ENCODE peak calls at places on chromosomes 6 and 20, in six cellular contexts. One of them, this sample, is unnamed.

GRCh38 chr6:86070151-86070550 is 427.5 kb upstream of the SYNCRIP start:
- DNase-seq in neural progenitor cell: no peak
- DNase-seq in spleen: no peak
- DNase-seq in adrenal gland: no peak
- DNase-seq in ovary: no peak
- DNase-seq in left ventricle myocardium inferior: no peak
- DNase-seq in this sample: no peak

GRCh38 chr6:136669299-136669699 is 119.1 kb upstream of the MAP7 start:
- DNase-seq in adrenal gland: no peak
- DNase-seq in left ventricle myocardium inferior: no peak
- DNase-seq in ovary: peak; percentile 25
- DNase-seq in neural progenitor cell: no peak
- DNase-seq in spleen: no peak
- DNase-seq in this sample: no peak

GRCh38 chr20:14333734-14334133 is 3.7 kb downstream of the FLRT3 start:
- DNase-seq in spleen: no peak
- DNase-seq in left ventricle myocardium inferior: no peak
- DNase-seq in neural progenitor cell: no peak
- DNase-seq in ovary: no peak
- DNase-seq in adrenal gland: no peak
- DNase-seq in this sample: no peak

GRCh38 chr20:34390769-34391447 is 27.8 kb downstream of the ITCH start:
- DNase-seq in neural progenitor cell: no peak
- DNase-seq in adrenal gland: peak; percentile 90
- DNase-seq in ovary: no peak
- DNase-seq in spleen: no peak
- DNase-seq in left ventricle myocardium inferior: no peak
- DNase-seq in this sample: no peak

GRCh38 chr6:113129991-113130390 is 727.2 kb upstream of the MARCKS start:
- DNase-seq in neural progenitor cell: no peak
- DNase-seq in ovary: no peak
- DNase-seq in spleen: no peak
- DNase-seq in adrenal gland: no peak
- DNase-seq in left ventricle myocardium inferior: no peak
- DNase-seq in this sample: no peak

GRCh38 chr6:142886431-142887170 is 58.4 kb downstream of the HIVEP2 start:
- DNase-seq in ovary: no peak
- DNase-seq in spleen: no peak
- DNase-seq in neural progenitor cell: no peak
- DNase-seq in adrenal gland: no peak
- DNase-seq in left ventricle myocardium inferior: no peak
- DNase-seq in this sample: no peak

GRCh38 chr6:82025271-82025670 is 222.3 kb downstream of the IBTK start:
- DNase-seq in ovary: no peak
- DNase-seq in left ventricle myocardium inferior: no peak
- DNase-seq in neural progenitor cell: no peak
- DNase-seq in adrenal gland: no peak
- DNase-seq in spleen: no peak
- DNase-seq in this sample: no peak

GRCh38 chr6:39791311-39791710 is 865 bp upstream of the DAAM2 start:
- DNase-seq in spleen: no peak
- DNase-seq in adrenal gland: no peak
- DNase-seq in ovary: no peak
- DNase-seq in neural progenitor cell: no peak
- DNase-seq in left ventricle myocardium inferior: no peak
- DNase-seq in this sample: no peak

GRCh38 chr6:80161438-80161837 is 55.0 kb downstream of the BCKDHB start:
- DNase-seq in spleen: no peak
- DNase-seq in neural progenitor cell: peak; percentile 70
- DNase-seq in adrenal gland: no peak
- DNase-seq in left ventricle myocardium inferior: no peak
- DNase-seq in ovary: no peak
- DNase-seq in this sample: no peak

GRCh38 chr6:37555040-37555781 is 55.5 kb upstream of the CCDC167 start:
- DNase-seq in ovary: no peak
- DNase-seq in spleen: no peak
- DNase-seq in neural progenitor cell: no peak
- DNase-seq in left ventricle myocardium inferior: no peak
- DNase-seq in adrenal gland: no peak
- DNase-seq in this sample: no peak

DNA sequence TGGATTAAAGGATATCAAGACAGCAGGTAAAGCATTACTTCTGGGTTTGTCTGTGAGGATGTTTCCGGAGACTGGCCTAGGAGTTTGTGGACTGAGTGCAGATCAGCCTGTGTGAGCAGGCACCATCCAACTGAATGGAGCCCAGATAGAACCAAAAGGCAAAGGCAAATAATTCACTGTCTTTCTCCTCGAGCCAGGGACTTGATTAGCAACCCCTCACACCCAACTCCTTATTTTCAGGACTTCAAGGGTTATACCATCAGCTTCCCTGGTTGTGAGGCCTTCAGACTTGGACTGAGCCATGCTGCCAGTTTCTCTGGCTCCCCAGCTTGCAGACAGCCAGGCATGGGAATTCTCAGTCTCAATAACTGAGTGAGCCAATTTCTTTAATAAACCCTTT is 19.3 kb downstream of the PSMB1 start:
- DNase-seq in spleen: no peak
- DNase-seq in ovary: no peak
- DNase-seq in left ventricle myocardium inferior: no peak
- DNase-seq in neural progenitor cell: no peak
- DNase-seq in adrenal gland: no peak
- DNase-seq in this sample: no peak
- H3K36me3 ChIP-seq in spleen: peaks cover 70% of the 10 kb centered on the region
- H3K36me3 ChIP-seq in ovary: no peaks in the 10 kb centered on the region
- H3K36me3 ChIP-seq in left ventricle myocardium inferior: peaks cover 64% of the 10 kb centered on the region
- H3K36me3 ChIP-seq in neural progenitor cell: peaks cover 16% of the 10 kb centered on the region
- H3K36me3 ChIP-seq in adrenal gland: peaks cover 61% of the 10 kb centered on the region
- H3K36me3 ChIP-seq in this sample: peaks cover 69% of the 10 kb centered on the region

GRCh38 chr20:44643596-44644383 is 7.7 kb downstream of the ADA start:
- DNase-seq in spleen: peak; percentile 84
- DNase-seq in adrenal gland: peak; percentile 74
- DNase-seq in left ventricle myocardium inferior: peak; percentile 76
- DNase-seq in neural progenitor cell: peak; percentile 46
- DNase-seq in ovary: no peak
- DNase-seq in this sample: peak; percentile 85

GRCh38 chr20:44644384-44645131 is 6.9 kb downstream of the ADA start:
- DNase-seq in adrenal gland: no peak
- DNase-seq in left ventricle myocardium inferior: no peak
- DNase-seq in neural progenitor cell: no peak
- DNase-seq in spleen: no peak
- DNase-seq in ovary: no peak
- DNase-seq in this sample: no peak

GRCh38 chr20:44641305-44641704 is 10.2 kb downstream of the ADA start:
- DNase-seq in adrenal gland: no peak
- DNase-seq in left ventricle myocardium inferior: no peak
- DNase-seq in ovary: no peak
- DNase-seq in spleen: no peak
- DNase-seq in neural progenitor cell: no peak
- DNase-seq in this sample: no peak

GRCh38 chr20:44642203-44643153 is 9.0 kb downstream of the ADA start:
- DNase-seq in spleen: peak; percentile 83
- DNase-seq in neural progenitor cell: peak; percentile 29
- DNase-seq in adrenal gland: peak; percentile 79
- DNase-seq in ovary: peak; percentile 34
- DNase-seq in left ventricle myocardium inferior: peak; percentile 81
- DNase-seq in this sample: peak; percentile 44

GRCh38 chr20:44643154-44643519 is 8.4 kb downstream of the ADA start:
- DNase-seq in ovary: no peak
- DNase-seq in adrenal gland: no peak
- DNase-seq in left ventricle myocardium inferior: no peak
- DNase-seq in neural progenitor cell: no peak
- DNase-seq in spleen: no peak
- DNase-seq in this sample: no peak
- H3K36me3 ChIP-seq in ovary: no peaks in the 10 kb centered on the region
- H3K36me3 ChIP-seq in adrenal gland: no peaks in the 10 kb centered on the region
- H3K36me3 ChIP-seq in left ventricle myocardium inferior: peaks cover 6% of the 10 kb centered on the region
- H3K36me3 ChIP-seq in neural progenitor cell: no peaks in the 10 kb centered on the region
- H3K36me3 ChIP-seq in spleen: no peaks in the 10 kb centered on the region
- H3K36me3 ChIP-seq in this sample: peaks cover 18% of the 10 kb centered on the region

GRCh38 chr20:25510721-25511120 is 74.6 kb downstream of the NINL start:
- DNase-seq in neural progenitor cell: no peak
- DNase-seq in spleen: no peak
- DNase-seq in ovary: no peak
- DNase-seq in left ventricle myocardium inferior: no peak
- DNase-seq in adrenal gland: no peak
- DNase-seq in this sample: no peak
- H3K36me3 ChIP-seq in neural progenitor cell: peaks cover 3% of the 10 kb centered on the region
- H3K36me3 ChIP-seq in spleen: peaks cover 9% of the 10 kb centered on the region
- H3K36me3 ChIP-seq in ovary: no peaks in the 10 kb centered on the region
- H3K36me3 ChIP-seq in left ventricle myocardium inferior: peaks cover 62% of the 10 kb centered on the region
- H3K36me3 ChIP-seq in adrenal gland: peaks cover 21% of the 10 kb centered on the region
- H3K36me3 ChIP-seq in this sample: peaks cover 94% of the 10 kb centered on the region

GRCh38 chr20:49910340-49910706 is 5.0 kb downstream of the SPATA2 start:
- DNase-seq in spleen: no peak
- DNase-seq in ovary: no peak
- DNase-seq in adrenal gland: no peak
- DNase-seq in neural progenitor cell: no peak
- DNase-seq in left ventricle myocardium inferior: no peak
- DNase-seq in this sample: no peak
- H3K36me3 ChIP-seq in spleen: peaks cover 38% of the 10 kb centered on the region
- H3K36me3 ChIP-seq in ovary: no peaks in the 10 kb centered on the region
- H3K36me3 ChIP-seq in adrenal gland: peaks cover 33% of the 10 kb centered on the region
- H3K36me3 ChIP-seq in neural progenitor cell: no peaks in the 10 kb centered on the region
- H3K36me3 ChIP-seq in left ventricle myocardium inferior: peaks cover 27% of the 10 kb centered on the region
- H3K36me3 ChIP-seq in this sample: peaks cover 66% of the 10 kb centered on the region

GRCh38 chr6:33684428-33684896 is 27.0 kb downstream of the UQCC2 start:
- DNase-seq in ovary: no peak
- DNase-seq in adrenal gland: no peak
- DNase-seq in left ventricle myocardium inferior: no peak
- DNase-seq in spleen: no peak
- DNase-seq in neural progenitor cell: no peak
- DNase-seq in this sample: no peak

GRCh38 chr6:33684983-33685382 is 26.5 kb downstream of the UQCC2 start:
- DNase-seq in neural progenitor cell: no peak
- DNase-seq in left ventricle myocardium inferior: no peak
- DNase-seq in ovary: no peak
- DNase-seq in adrenal gland: no peak
- DNase-seq in spleen: no peak
- DNase-seq in this sample: no peak

GRCh38 chr6:33682341-33682740 is 29.2 kb downstream of the UQCC2 start:
- DNase-seq in left ventricle myocardium inferior: no peak
- DNase-seq in spleen: no peak
- DNase-seq in adrenal gland: no peak
- DNase-seq in ovary: no peak
- DNase-seq in neural progenitor cell: no peak
- DNase-seq in this sample: no peak

GRCh38 chr6:33683051-33683571 is 28.4 kb downstream of the UQCC2 start:
- DNase-seq in left ventricle myocardium inferior: no peak
- DNase-seq in neural progenitor cell: no peak
- DNase-seq in spleen: peak; percentile 78
- DNase-seq in ovary: no peak
- DNase-seq in adrenal gland: no peak
- DNase-seq in this sample: no peak

DNA sequence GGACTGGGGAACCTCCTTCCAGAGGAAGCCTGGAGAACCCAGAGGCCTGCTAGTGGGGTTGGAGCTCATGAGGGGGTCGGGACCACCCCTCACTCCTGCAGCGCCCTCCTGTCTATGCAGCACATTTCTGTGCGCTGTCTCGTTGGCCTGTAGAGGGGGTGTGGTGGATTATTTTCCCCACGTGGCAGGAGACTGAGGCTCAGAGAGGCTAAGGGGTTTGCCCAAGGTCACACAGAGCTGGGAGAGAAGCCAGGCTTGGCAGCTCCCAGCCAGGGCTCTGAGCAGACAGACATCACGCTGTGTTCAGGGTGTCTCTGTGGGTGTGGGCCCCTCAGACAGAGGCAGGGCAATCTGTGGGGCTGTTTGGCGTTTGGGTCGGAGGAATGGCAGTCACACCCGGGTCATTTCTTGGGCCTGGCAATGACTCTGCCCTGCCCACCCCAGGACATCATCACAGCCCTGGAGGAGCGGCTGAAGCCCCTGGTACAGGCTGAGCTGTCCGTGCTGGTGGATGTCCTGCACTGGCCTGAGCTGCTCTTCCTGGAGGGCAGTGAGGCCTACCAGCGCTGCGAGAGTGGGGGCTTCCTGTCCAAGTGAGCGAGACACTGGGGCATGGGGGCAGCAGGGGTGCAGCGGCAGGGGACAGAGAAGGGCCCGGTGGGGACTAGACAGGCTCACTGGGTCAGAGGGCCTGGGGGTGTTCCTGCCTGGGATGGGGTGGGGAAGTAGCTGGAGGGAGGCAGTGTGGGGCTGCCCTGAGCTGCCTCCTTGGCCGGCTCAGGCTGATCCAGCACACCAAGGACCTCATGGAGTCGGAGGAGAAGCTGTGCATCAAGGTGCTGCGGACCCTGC is 27.7 kb downstream of the UQCC2 start:
- DNase-seq in spleen: peak; percentile 72
- DNase-seq in ovary: peak; percentile 22
- DNase-seq in neural progenitor cell: no peak
- DNase-seq in left ventricle myocardium inferior: no peak
- DNase-seq in adrenal gland: peak; percentile 80
- DNase-seq in this sample: no peak
- H3K36me3 ChIP-seq in spleen: peaks cover 84% of the 10 kb centered on the region
- H3K36me3 ChIP-seq in ovary: no peaks in the 10 kb centered on the region
- H3K36me3 ChIP-seq in neural progenitor cell: no peaks in the 10 kb centered on the region
- H3K36me3 ChIP-seq in left ventricle myocardium inferior: peaks cover 74% of the 10 kb centered on the region
- H3K36me3 ChIP-seq in adrenal gland: peaks cover 44% of the 10 kb centered on the region
- H3K36me3 ChIP-seq in this sample: peaks cover 24% of the 10 kb centered on the region

DNA sequence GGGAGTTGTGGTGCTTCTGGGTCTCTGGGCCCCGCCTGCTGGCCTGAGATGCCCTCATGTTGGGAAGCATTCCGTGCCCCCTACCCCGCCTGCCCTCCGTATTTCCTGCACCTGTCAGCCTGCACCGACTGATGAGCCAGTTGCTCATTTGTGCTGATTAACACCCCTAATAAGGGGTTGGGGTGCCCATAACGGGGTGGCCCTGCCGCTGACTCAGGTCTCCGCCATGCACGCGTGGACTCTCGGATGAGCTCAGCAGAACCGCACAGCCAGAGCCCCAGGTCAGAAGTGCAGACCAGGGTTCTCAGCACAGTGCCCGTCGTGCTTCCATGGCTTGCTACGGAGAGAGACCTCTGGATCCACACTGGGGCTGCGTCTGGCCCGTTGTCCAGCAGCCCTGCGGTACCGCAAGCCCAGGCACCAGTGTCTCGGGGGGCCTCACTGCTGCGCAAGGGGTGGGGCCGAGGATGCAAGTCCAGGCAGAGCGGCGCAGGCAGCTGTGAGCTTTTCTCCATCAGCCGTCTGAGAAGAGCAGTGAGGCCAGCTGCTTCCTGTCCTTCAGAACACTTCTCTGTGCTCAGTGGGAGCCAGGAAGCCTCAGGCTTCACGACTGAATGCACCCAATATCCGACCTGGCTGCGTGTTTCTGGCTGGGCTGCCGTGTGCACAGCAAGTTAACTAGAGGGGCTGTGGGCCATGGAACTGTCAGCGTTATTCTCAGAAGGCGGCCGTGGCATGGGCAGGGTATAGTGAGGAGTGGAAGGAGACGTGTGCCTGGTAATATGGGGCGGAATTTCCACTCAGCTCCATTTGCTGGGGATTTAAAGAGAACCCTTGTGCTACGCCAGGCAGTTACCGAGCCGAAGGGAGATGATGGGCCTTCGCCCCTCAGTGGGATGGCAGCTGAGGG is 18.6 kb downstream of the MTG2 start:
- DNase-seq in left ventricle myocardium inferior: no peak
- DNase-seq in neural progenitor cell: no peak
- DNase-seq in ovary: no peak
- DNase-seq in spleen: peak; percentile 85
- DNase-seq in adrenal gland: no peak
- DNase-seq in this sample: no peak
- H3K36me3 ChIP-seq in left ventricle myocardium inferior: peaks cover 70% of the 10 kb centered on the region
- H3K36me3 ChIP-seq in neural progenitor cell: no peaks in the 10 kb centered on the region
- H3K36me3 ChIP-seq in ovary: no peaks in the 10 kb centered on the region
- H3K36me3 ChIP-seq in spleen: peaks cover 57% of the 10 kb centered on the region
- H3K36me3 ChIP-seq in adrenal gland: peaks cover 51% of the 10 kb centered on the region
- H3K36me3 ChIP-seq in this sample: peaks cover 71% of the 10 kb centered on the region

GRCh38 chr6:144528605-144529425 is 243.7 kb downstream of the UTRN start:
- DNase-seq in ovary: no peak
- DNase-seq in adrenal gland: no peak
- DNase-seq in left ventricle myocardium inferior: no peak
- DNase-seq in neural progenitor cell: peak; percentile 81
- DNase-seq in spleen: no peak
- DNase-seq in this sample: peak; percentile 75
- H3K36me3 ChIP-seq in ovary: no peaks in the 10 kb centered on the region
- H3K36me3 ChIP-seq in adrenal gland: peaks cover 16% of the 10 kb centered on the region
- H3K36me3 ChIP-seq in left ventricle myocardium inferior: peaks cover 84% of the 10 kb centered on the region
- H3K36me3 ChIP-seq in neural progenitor cell: no peaks in the 10 kb centered on the region
- H3K36me3 ChIP-seq in spleen: peaks cover 94% of the 10 kb centered on the region
- H3K36me3 ChIP-seq in this sample: peaks cover 18% of the 10 kb centered on the region

This sample was measured in NT2/D1.